ENCODE peak calls at places on chromosomes 11 and 22, in four cellular contexts. One of them, this sample, is unnamed.

GRCh38 chr11:128365044-128365443 is 222.3 kb downstream of the ETS1 start:
- DNase-seq in HepG2: peak; percentile 12
- DNase-seq in K562: peak; percentile 7
- DNase-seq in SK-N-SH: no peak
- DNase-seq in this sample: no peak

GRCh38 chr11:109401532-109401931 is 20.5 kb upstream of the C11orf87 start:
- DNase-seq in HepG2: no peak
- DNase-seq in K562: no peak
- DNase-seq in SK-N-SH: no peak
- DNase-seq in this sample: no peak

GRCh38 chr11:122661182-122661945 is 5.8 kb downstream of the UBASH3B start:
- DNase-seq in HepG2: no peak
- DNase-seq in K562: no peak
- DNase-seq in SK-N-SH: no peak
- DNase-seq in this sample: no peak

GRCh38 chr11:5363712-5364111 is 12.4 kb downstream of the OR51B6 start:
- DNase-seq in HepG2: no peak
- DNase-seq in K562: peak; percentile 38
- DNase-seq in SK-N-SH: no peak
- DNase-seq in this sample: no peak

GRCh38 chr22:39534591-39535301 is 2.2 kb upstream of the RPS19BP1 start:
- DNase-seq in HepG2: peak; percentile 54
- DNase-seq in K562: peak; percentile 82
- DNase-seq in SK-N-SH: peak; percentile 83
- DNase-seq in this sample: no peak

GRCh38 chr22:27988704-27989103 is 69.6 kb upstream of the PITPNB start:
- DNase-seq in HepG2: no peak
- DNase-seq in K562: no peak
- DNase-seq in SK-N-SH: no peak
- DNase-seq in this sample: no peak

GRCh38 chr22:28139993-28140392 is 220.9 kb upstream of the PITPNB start:
- DNase-seq in HepG2: no peak
- DNase-seq in K562: no peak
- DNase-seq in SK-N-SH: no peak
- DNase-seq in this sample: no peak

GRCh38 chr22:37517826-37518450 is 1.3 kb downstream of the CARD10 start:
- DNase-seq in HepG2: no peak
- DNase-seq in K562: no peak
- DNase-seq in SK-N-SH: no peak
- DNase-seq in this sample: no peak

GRCh38 chr11:115256326-115257197 is 247.7 kb downstream of the CADM1 start:
- DNase-seq in HepG2: no peak
- DNase-seq in K562: no peak
- DNase-seq in SK-N-SH: peak; percentile 22
- DNase-seq in this sample: no peak

GRCh38 chr11:75771646-75772410 is 3.2 kb downstream of the DGAT2 start:
- DNase-seq in HepG2: no peak
- DNase-seq in K562: no peak
- DNase-seq in SK-N-SH: no peak
- DNase-seq in this sample: no peak

GRCh38 chr11:117062503-117062902 is 35.7 kb downstream of the SIK3 start:
- DNase-seq in HepG2: no peak
- DNase-seq in K562: no peak
- DNase-seq in SK-N-SH: no peak
- DNase-seq in this sample: no peak

GRCh38 chr11:43573233-43573632 is 107.3 kb upstream of the HSD17B12 start:
- DNase-seq in HepG2: peak; percentile 27
- DNase-seq in K562: peak; percentile 60
- DNase-seq in SK-N-SH: peak; percentile 51
- DNase-seq in this sample: peak; percentile 16

GRCh38 chr11:102669664-102670063 is 35.9 kb downstream of the MMP27 start:
- DNase-seq in HepG2: no peak
- DNase-seq in K562: no peak
- DNase-seq in SK-N-SH: no peak
- DNase-seq in this sample: no peak
- TF ChIP-seq ZBTB33 in HepG2: no peak
- TF ChIP-seq ZBTB33 in K562: no peak
- TF ChIP-seq ZBTB33 in SK-N-SH: no peak
- TF ChIP-seq ZBTB33 in this sample: no peak

DNA sequence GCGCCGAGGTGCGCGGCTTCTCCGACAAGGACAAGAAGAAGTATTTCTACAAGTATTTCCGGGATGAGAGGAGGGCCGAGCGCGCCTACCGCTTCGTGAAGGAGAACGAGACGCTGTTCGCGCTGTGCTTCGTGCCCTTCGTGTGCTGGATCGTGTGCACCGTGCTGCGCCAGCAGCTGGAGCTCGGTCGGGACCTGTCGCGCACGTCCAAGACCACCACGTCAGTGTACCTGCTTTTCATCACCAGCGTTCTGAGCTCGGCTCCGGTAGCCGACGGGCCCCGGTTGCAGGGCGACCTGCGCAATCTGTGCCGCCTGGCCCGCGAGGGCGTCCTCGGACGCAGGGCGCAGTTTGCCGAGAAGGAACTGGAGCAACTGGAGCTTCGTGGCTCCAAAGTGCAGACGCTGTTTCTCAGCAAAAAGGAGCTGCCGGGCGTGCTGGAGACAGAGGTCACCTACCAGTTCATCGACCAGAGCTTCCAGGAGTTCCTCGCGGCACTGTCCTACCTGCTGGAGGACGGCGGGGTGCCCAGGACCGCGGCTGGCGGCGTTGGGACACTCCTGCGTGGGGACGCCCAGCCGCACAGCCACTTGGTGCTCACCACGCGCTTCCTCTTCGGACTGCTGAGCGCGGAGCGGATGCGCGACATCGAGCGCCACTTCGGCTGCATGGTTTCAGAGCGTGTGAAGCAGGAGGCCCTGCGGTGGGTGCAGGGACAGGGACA is 2.7 kb downstream of the NLRP6 start:
- DNase-seq in HepG2: no peak
- DNase-seq in K562: no peak
- DNase-seq in SK-N-SH: peak; percentile 31
- DNase-seq in this sample: no peak
- H2AFZ ChIP-seq in HepG2: no peak overlapping the region
- H2AFZ ChIP-seq in K562: no peak overlapping the region
- H2AFZ ChIP-seq in SK-N-SH: no peak overlapping the region
- H2AFZ ChIP-seq in this sample: no peak overlapping the region

GRCh38 chr11:34614334-34615113 is 6.4 kb upstream of the EHF start:
- DNase-seq in HepG2: no peak
- DNase-seq in K562: no peak
- DNase-seq in SK-N-SH: no peak
- DNase-seq in this sample: no peak
- TF ChIP-seq ZBTB33 in HepG2: no peak
- TF ChIP-seq ZBTB33 in K562: no peak
- TF ChIP-seq ZBTB33 in SK-N-SH: no peak
- TF ChIP-seq ZBTB33 in this sample: no peak

GRCh38 chr22:36237462-36238347 is 1.6 kb downstream of the APOL2 start:
- DNase-seq in HepG2: no peak
- DNase-seq in K562: no peak
- DNase-seq in SK-N-SH: no peak
- DNase-seq in this sample: no peak
- H2AFZ ChIP-seq in HepG2: no peak overlapping the region
- H2AFZ ChIP-seq in K562: no peak overlapping the region
- H2AFZ ChIP-seq in SK-N-SH: no peak overlapping the region
- H2AFZ ChIP-seq in this sample: no peak overlapping the region

DNA sequence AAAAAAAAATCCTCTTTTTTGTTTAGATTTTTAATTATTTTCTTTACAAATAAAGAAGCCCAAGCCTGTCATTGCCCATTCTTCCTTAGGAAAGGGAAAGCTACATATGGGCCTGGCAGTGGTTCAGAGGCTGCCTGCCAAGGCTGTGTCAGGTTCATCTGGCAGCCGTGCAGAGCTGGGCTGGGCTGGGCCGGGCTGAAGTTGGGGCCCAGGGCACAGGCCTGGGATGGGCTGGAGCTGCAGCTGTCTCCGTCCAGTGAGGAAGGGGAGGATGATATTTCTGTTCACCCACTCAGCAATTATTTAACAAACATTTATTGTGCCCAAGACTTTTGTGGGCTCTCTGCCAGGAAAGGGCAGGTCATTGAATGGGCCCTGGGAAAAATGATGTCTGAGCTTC is 4.6 kb downstream of the PRR5L start:
- DNase-seq in HepG2: no peak
- DNase-seq in K562: no peak
- DNase-seq in SK-N-SH: no peak
- DNase-seq in this sample: no peak
- TF ChIP-seq ZBTB33 in HepG2: no peak
- TF ChIP-seq ZBTB33 in K562: no peak
- TF ChIP-seq ZBTB33 in SK-N-SH: no peak
- TF ChIP-seq ZBTB33 in this sample: no peak

DNA sequence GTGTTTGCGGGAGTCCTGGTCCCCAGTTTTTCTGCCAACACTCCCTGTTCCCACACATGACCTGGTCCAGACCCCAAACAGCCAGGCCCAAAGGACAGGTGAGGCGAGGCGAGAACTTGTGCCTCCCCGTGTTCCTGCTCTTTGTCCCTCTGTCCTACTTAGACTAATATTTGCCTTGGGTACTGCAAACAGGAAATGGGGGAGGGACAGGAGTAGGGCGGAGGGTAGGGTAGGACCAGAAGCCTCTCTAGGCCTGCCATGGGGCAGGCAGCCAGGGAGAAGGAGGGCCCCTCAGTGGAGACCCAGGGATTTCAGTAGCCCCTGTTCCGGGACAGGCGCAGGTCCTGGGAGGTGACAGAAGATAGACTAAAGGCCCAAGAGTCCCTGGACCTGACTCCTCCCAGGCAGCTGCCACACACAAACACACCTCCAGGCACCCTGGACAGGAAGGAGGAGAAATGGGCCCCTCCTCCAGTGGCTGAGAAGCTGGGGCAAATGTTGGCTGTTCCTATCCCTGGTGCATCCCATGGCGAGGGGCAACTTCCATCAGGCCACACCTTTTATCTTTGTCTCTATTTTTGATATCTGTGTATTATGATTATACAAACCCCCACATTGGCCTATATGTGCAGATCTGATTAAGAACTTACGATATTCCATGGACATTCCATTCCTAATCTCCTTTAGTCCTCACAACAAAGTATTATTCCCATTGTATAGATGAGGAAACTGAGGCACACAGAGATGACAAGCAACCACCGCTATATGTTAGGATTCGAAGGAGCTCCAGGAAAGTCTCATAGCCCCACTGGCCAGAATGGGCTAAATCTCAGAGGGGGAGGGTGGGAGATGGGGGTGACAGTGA is 626 bp upstream of the F2 start:
- DNase-seq in HepG2: peak; percentile 98
- DNase-seq in K562: no peak
- DNase-seq in SK-N-SH: no peak
- DNase-seq in this sample: no peak
- H2AFZ ChIP-seq in HepG2: no peak overlapping the region
- H2AFZ ChIP-seq in K562: peak overlapping the region; percentile 85
- H2AFZ ChIP-seq in SK-N-SH: peak overlapping the region; percentile 65
- H2AFZ ChIP-seq in this sample: peak overlapping the region; percentile 83

GRCh38 chr11:7303146-7303545 is 51.4 kb downstream of the SYT9 start:
- DNase-seq in HepG2: no peak
- DNase-seq in K562: no peak
- DNase-seq in SK-N-SH: no peak
- DNase-seq in this sample: no peak

GRCh38 chr11:7311903-7312302 is 60.2 kb downstream of the SYT9 start:
- DNase-seq in HepG2: no peak
- DNase-seq in K562: no peak
- DNase-seq in SK-N-SH: no peak
- DNase-seq in this sample: no peak

GRCh38 chr11:7306900-7307299 is 55.2 kb downstream of the SYT9 start:
- DNase-seq in HepG2: no peak
- DNase-seq in K562: no peak
- DNase-seq in SK-N-SH: no peak
- DNase-seq in this sample: no peak

DNA sequence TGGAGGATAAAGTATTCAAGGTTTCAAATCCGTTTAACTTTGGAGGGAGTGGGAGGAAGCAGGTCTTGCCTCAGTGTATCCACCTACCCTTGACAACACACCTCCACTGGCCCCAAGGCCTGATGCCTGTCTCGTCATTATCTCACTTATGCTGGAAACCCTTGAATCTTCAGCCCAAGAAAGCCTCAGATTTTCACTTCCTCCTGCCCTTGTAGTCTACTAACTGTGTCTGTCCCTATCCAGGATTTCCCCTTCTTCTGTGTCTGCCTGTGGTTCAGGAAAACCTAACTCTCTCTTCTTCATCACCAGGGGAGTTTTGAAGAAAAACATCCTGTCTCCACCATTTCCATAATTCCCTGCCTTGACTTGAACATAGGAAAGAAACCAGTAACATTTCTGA is 56.1 kb downstream of the SYT9 start:
- DNase-seq in HepG2: no peak
- DNase-seq in K562: no peak
- DNase-seq in SK-N-SH: no peak
- DNase-seq in this sample: no peak
- TF ChIP-seq ZBTB33 in HepG2: no peak
- TF ChIP-seq ZBTB33 in K562: no peak
- TF ChIP-seq ZBTB33 in SK-N-SH: no peak
- TF ChIP-seq ZBTB33 in this sample: no peak

This sample was measured in HCT116.